ENCODE peak calls at places on chromosomes 16 and 17, in eight cellular contexts. Z is activated T-cell treated with anti-CD3 and anti-CD28 coated beads, Interleukin-2, amount 50 U/mL, for 72 hours; V is A549; A is dorsolateral prefrontal cortex; I is activated CD4-positive, alpha-beta T cell treated with anti-CD3 and anti-CD28 coated beads, Interleukin-2, amount 50 U/mL, for 1 hour; N is stimulated activated CD4-positive, alpha-beta T cell treated with anti-CD3 and anti-CD28 coated beads, Interleukin-12 subunit alpha, Interleukin-12 subunit beta, amount 100 ng/mL, for 24 hours; J is globus pallidus; X is foreskin fibroblast. C is an unnamed sample.
A peak's percentile ranks its signal among the peaks of the same experiment; 100 is the strongest.

GRCh38 chr17:82216301-82217119 is 3.9 kb upstream of the CCDC57 start:
- DNase-seq in Z (peak; percentile 76), V (no peak), A (no peak), I (peak; percentile 35), N (no peak), J (peak; percentile 66), X (peak; percentile 81), C (peak; percentile 31)

GRCh38 chr16:11429823-11430222 is 84.6 kb downstream of the RMI2 start:
- DNase-seq in Z (no peak), V (no peak), A (no peak), I (no peak), N (no peak), J (no peak), X (no peak), C (peak; percentile 69)

GRCh38 chr16:87227651-87228015 is 89.6 kb downstream of the C16orf95 start:
- DNase-seq in Z (no peak), V (no peak), A (peak; percentile 59), I (no peak), N (no peak), J (peak; percentile 47), X (no peak), C (no peak)

GRCh38 chr17:44601574-44602372 is 44.5 kb downstream of the FZD2 start:
- DNase-seq in Z (no peak), V (no peak), A (no peak), I (no peak), N (no peak), J (no peak), X (no peak), C (no peak)

GRCh38 chr16:69937465-69937951 is 13.6 kb upstream of the CLEC18A start:
- DNase-seq in Z (no peak), V (peak; percentile 60), A (peak; percentile 71), I (no peak), N (no peak), J (peak; percentile 81), X (no peak), C (no peak)

GRCh38 chr16:89261691-89262563 is 44.4 kb downstream of the ZNF778 start:
- DNase-seq in Z (no peak), V (no peak), A (no peak), I (no peak), N (no peak), J (peak; percentile 24), X (no peak), C (no peak)

GRCh38 chr16:75506567-75506966 is 11.3 kb upstream of the CHST6 start:
- DNase-seq in Z (no peak), V (peak; percentile 38), A (no peak), I (no peak), N (no peak), J (no peak), X (peak; percentile 84), C (peak; percentile 38)

GRCh38 chr17:75840779-75841123 is 3.5 kb downstream of the UNC13D start:
- DNase-seq in Z (no peak), V (no peak), A (no peak), I (no peak), N (no peak), J (no peak), X (no peak), C (no peak)

GRCh38 chr17:58822148-58823050 is 66.7 kb downstream of the PPM1E start:
- DNase-seq in Z (no peak), V (no peak), A (no peak), I (no peak), N (no peak), J (peak; percentile 16), X (no peak), C (no peak)

GRCh38 chr17:64378890-64379354 is 11.7 kb downstream of the PECAM1 start:
- DNase-seq in Z (no peak), V (no peak), A (peak; percentile 34), I (no peak), N (no peak), J (peak; percentile 20), X (no peak), C (no peak)

GRCh38 chr16:55914383-55914782 is 39.2 kb upstream of the CES5A start:
- DNase-seq in Z (no peak), V (no peak), A (no peak), I (no peak), N (no peak), J (no peak), X (no peak), C (no peak)

GRCh38 chr16:87505834-87506233 is 13.0 kb upstream of the ZCCHC14 start:
- DNase-seq in Z (no peak), V (no peak), A (no peak), I (no peak), N (no peak), J (no peak), X (no peak), C (no peak)

GRCh38 chr17:4110152-4110551 is 32.7 kb downstream of the ZZEF1 start:
- DNase-seq in Z (no peak), V (peak; percentile 23), A (no peak), I (no peak), N (no peak), J (no peak), X (peak; percentile 48), C (no peak)

GRCh38 chr17:75011788-75012319 is 616 bp upstream of the MRPL58 start:
- DNase-seq in Z (no peak), V (no peak), A (peak; percentile 85), I (no peak), N (no peak), J (peak; percentile 61), X (peak; percentile 72), C (no peak)

GRCh38 chr17:39799395-39799794 is 61.7 kb downstream of the GRB7 start:
- DNase-seq in Z (no peak), V (no peak), A (no peak), I (no peak), N (no peak), J (no peak), X (no peak), C (no peak)

GRCh38 chr17:17467720-17468119 is 9.1 kb upstream of the MED9 start:
- DNase-seq in Z (no peak), V (no peak), A (no peak), I (no peak), N (no peak), J (no peak), X (peak; percentile 36), C (no peak)

C was measured in Caki2.